ENCODE peak calls at places on chromosomes 1 and 21, in ten cellular contexts. F is endodermal cell, W is A549, B is fibroblast of lung, V is spleen, K is ovary, A is astrocyte of the cerebellum, Y is HL-60, Z is astrocyte of the spinal cord, R is lower leg skin. N is an unnamed sample.

GRCh38 chr1:221437924-221438323 is 304.0 kb downstream of the DUSP10 start:
- DNase-seq in F (no peak), Y (no peak), R (no peak), K (no peak), V (no peak), A (no peak), B (peak), Z (peak), W (no peak), N (no peak)

GRCh38 chr1:42822833-42823392 is 5.7 kb upstream of the SVBP start:
- DNase-seq in R (no peak), A (no peak), K (no peak), Y (no peak), Z (peak), B (peak), F (no peak), W (peak), V (no peak), N (no peak)

GRCh38 chr1:209796733-209797025 is 9.3 kb downstream of the IRF6 start:
- DNase-seq in A (no peak), Z (no peak), V (no peak), F (no peak), K (no peak), Y (no peak), B (no peak), R (no peak), W (no peak), N (no peak)

GRCh38 chr1:219324629-219325367 is 151.1 kb downstream of the LYPLAL1 start:
- DNase-seq in B (peak), Z (peak), R (no peak), A (peak), Y (no peak), V (no peak), F (no peak), K (no peak), W (peak), N (no peak)

GRCh38 chr1:178189814-178190213 is 95.9 kb downstream of the RASAL2 start:
- DNase-seq in Y (peak), A (no peak), K (no peak), B (peak), Z (no peak), R (no peak), W (peak), F (peak), V (peak), N (no peak)

GRCh38 chr1:240602189-240602588 is 9.8 kb downstream of the GREM2 start:
- DNase-seq in F (no peak), R (no peak), Y (no peak), W (no peak), V (no peak), Z (peak), A (no peak), K (no peak), B (peak), N (no peak)

GRCh38 chr1:2031546-2032540 is 12.7 kb downstream of the GABRD start:
- DNase-seq in F (peak), W (no peak), B (no peak), R (no peak), Z (no peak), Y (no peak), V (no peak), A (no peak), K (no peak), N (no peak)

GRCh38 chr1:180228648-180229482 is 1.2 kb upstream of the LHX4 start:
- DNase-seq in V (no peak), Z (no peak), W (peak), R (no peak), A (no peak), B (no peak), Y (peak), F (peak), K (peak), N (no peak)

GRCh38 chr21:31447477-31447876 is 103.4 kb upstream of the TIAM1 start:
- DNase-seq in Z (peak), B (no peak), W (no peak), R (no peak), F (no peak), K (no peak), Y (no peak), A (no peak), V (no peak), N (no peak)

GRCh38 chr1:68384321-68384813 is 65.4 kb downstream of the RPE65 start:
- DNase-seq in F (no peak), W (peak), K (no peak), Z (peak), Y (no peak), A (peak), V (no peak), B (peak), R (peak), N (no peak)
- TF ChIP-seq CTCF in F (no peak), W (peak), K (no peak), Z (peak), Y (no peak), A (peak), V (no peak), B (peak), R (no peak), N (no peak)

DNA sequence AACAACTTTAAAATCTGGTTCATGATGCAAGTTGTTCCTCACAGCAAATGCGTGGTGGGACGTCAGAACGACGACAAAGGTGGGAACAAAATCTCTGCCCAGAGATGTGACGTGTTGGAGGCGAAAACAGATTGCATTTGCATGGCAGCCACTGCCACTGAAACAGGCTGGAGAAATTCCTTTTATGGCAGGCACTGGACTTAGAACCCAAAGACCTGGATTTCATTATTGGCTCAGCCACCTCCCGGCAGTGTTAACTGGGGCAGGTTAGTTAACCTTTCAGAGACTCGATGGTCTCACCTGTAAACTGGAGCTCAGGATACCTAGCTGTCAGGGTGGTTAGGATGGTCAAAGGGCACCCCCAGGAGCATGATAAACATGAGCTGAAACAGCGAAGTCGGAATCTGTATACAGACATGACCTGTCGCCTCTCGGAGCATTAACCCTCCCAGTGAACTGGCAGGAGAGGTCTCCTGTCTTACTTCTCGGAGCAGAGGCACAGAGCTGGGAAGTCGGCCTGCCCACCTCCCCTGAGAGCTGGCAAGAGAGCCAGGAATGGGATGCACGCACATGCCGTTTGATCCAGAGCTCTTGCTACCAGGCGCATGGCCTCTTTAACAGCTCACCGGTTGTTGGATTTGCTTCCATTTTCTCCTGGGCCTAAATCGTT is 59.2 kb upstream of the TARBP1 start:
- DNase-seq in R (no peak), K (no peak), V (peak), W (no peak), B (no peak), F (no peak), A (no peak), Y (no peak), Z (no peak), N (no peak)
- H3K4me3 ChIP-seq in R (no peak), K (no peak), V (no peak), W (no peak), B (no peak), F (no peak), A (no peak), Y (no peak), Z (no peak), N (no peak)

GRCh38 chr1:109877320-109877771 is 33.3 kb upstream of the CSF1 start:
- DNase-seq in K (peak), R (peak), F (peak), W (peak), Y (no peak), B (peak), Z (peak), V (no peak), A (peak), N (no peak)

GRCh38 chr1:109875874-109876273 is 34.8 kb upstream of the CSF1 start:
- DNase-seq in Z (no peak), B (no peak), R (no peak), Y (no peak), A (no peak), F (no peak), K (no peak), W (no peak), V (no peak), N (no peak)

GRCh38 chr1:109873278-109874175 is 37.1 kb upstream of the CSF1 start:
- DNase-seq in K (no peak), Y (no peak), R (no peak), F (peak), Z (peak), W (peak), B (no peak), A (peak), V (no peak), N (no peak)

GRCh38 chr1:109876617-109877319 is 33.9 kb upstream of the CSF1 start:
- DNase-seq in B (peak), K (no peak), Z (peak), A (no peak), F (peak), V (no peak), W (no peak), R (no peak), Y (no peak), N (peak)

DNA sequence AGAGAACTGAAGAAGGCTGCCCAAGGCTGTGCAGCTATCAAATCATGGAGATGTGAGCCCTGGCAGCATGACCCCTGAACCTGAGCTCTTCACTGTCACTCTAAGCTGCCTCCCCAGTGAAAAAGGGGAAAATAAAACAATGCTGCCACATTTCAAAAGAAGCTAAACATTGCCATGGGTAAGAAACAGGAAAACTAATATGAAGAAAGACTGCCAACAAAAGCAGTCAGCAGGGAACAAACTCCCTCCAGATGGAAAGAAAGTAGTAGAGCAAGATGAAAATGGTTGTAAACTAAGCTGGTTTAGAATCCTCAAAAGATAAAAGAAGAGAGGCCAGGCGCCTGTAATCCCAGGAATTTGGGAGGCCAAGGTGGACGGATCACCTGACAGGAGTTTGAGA is 36.2 kb upstream of the CSF1 start:
- DNase-seq in R (no peak), V (no peak), B (no peak), Z (peak), Y (no peak), K (no peak), W (no peak), F (no peak), A (no peak), N (no peak)
- TF ChIP-seq CTCF in R (no peak), V (no peak), B (no peak), Z (no peak), Y (no peak), K (no peak), W (no peak), F (no peak), A (no peak), N (no peak)

DNA sequence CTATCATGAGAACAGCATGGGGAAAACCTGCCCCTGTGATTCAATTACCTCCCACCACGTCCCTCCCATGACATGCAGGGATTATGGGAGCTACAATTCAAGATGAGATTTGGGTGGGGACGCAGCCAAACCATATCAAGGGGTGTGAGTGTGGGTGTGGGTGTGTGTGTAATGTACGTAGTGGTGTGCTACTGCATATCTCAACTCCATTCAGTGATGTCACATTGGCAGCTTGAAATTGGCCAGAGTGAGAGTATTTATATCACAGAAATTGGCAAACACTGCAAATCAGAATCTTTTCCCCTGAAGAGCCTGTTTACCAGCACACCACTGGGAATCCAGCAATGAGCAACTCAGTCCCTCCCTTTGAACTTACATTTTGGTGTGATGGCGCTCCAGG is 5.5 kb downstream of the ARHGEF10L start:
- DNase-seq in B (peak), Z (no peak), F (no peak), W (no peak), V (no peak), K (no peak), A (no peak), Y (no peak), R (no peak), N (no peak)
- H3K4me3 ChIP-seq in B (no peak), Z (no peak), F (no peak), W (no peak), V (no peak), K (no peak), A (no peak), Y (no peak), R (no peak), N (no peak)

N was measured in LNCaP clone FGC.